ENCODE peak calls at places on chromosomes 13 and 19, in ten cellular contexts. One of them, this sample, is unnamed.
A peak's percentile ranks its signal among the peaks of the same experiment; 100 is the strongest.

GRCh38 chr13:49869514-49869913 is 66.6 kb downstream of the SPRYD7 start:
- DNase-seq in ecto neural progenitor cell: peak; percentile 57
- DNase-seq in SJSA1: no peak
- DNase-seq in mesenchymal stem cell: peak; percentile 41
- DNase-seq in anterior cingulate cortex: no peak
- DNase-seq in neuronal stem cell: no peak
- DNase-seq in endothelial cell: peak; percentile 18
- DNase-seq in COLO829: no peak
- DNase-seq in effector CD4-positive, alpha-beta T cell: no peak
- DNase-seq in type B pancreatic cell: no peak
- DNase-seq in this sample: peak; percentile 16

GRCh38 chr13:112510002-112510780 is 77.8 kb downstream of the TUBGCP3 start:
- DNase-seq in anterior cingulate cortex: no peak
- DNase-seq in mesenchymal stem cell: peak; percentile 78
- DNase-seq in effector CD4-positive, alpha-beta T cell: no peak
- DNase-seq in ecto neural progenitor cell: peak; percentile 62
- DNase-seq in COLO829: peak; percentile 63
- DNase-seq in SJSA1: peak; percentile 59
- DNase-seq in neuronal stem cell: peak; percentile 62
- DNase-seq in type B pancreatic cell: no peak
- DNase-seq in endothelial cell: peak; percentile 53
- DNase-seq in this sample: peak; percentile 71

GRCh38 chr13:63024458-63024857 is 1608.8 kb upstream of the PCDH20 start:
- DNase-seq in mesenchymal stem cell: peak; percentile 22
- DNase-seq in effector CD4-positive, alpha-beta T cell: no peak
- DNase-seq in type B pancreatic cell: no peak
- DNase-seq in anterior cingulate cortex: no peak
- DNase-seq in COLO829: no peak
- DNase-seq in neuronal stem cell: no peak
- DNase-seq in endothelial cell: no peak
- DNase-seq in SJSA1: no peak
- DNase-seq in ecto neural progenitor cell: no peak
- DNase-seq in this sample: peak; percentile 1

GRCh38 chr19:4052114-4052992 is 14.3 kb downstream of the ZBTB7A start:
- DNase-seq in mesenchymal stem cell: no peak
- DNase-seq in SJSA1: no peak
- DNase-seq in neuronal stem cell: no peak
- DNase-seq in anterior cingulate cortex: no peak
- DNase-seq in ecto neural progenitor cell: no peak
- DNase-seq in effector CD4-positive, alpha-beta T cell: no peak
- DNase-seq in endothelial cell: no peak
- DNase-seq in COLO829: no peak
- DNase-seq in type B pancreatic cell: peak; percentile 68
- DNase-seq in this sample: peak; percentile 70

GRCh38 chr19:44653977-44654784 is 10.5 kb downstream of the PVR start:
- DNase-seq in type B pancreatic cell: no peak
- DNase-seq in mesenchymal stem cell: peak; percentile 52
- DNase-seq in endothelial cell: peak; percentile 66
- DNase-seq in COLO829: no peak
- DNase-seq in SJSA1: no peak
- DNase-seq in ecto neural progenitor cell: peak; percentile 70
- DNase-seq in anterior cingulate cortex: no peak
- DNase-seq in effector CD4-positive, alpha-beta T cell: peak; percentile 56
- DNase-seq in neuronal stem cell: peak; percentile 23
- DNase-seq in this sample: peak; percentile 60

GRCh38 chr19:10390652-10391286 is 10.4 kb upstream of the TYK2 start:
- DNase-seq in ecto neural progenitor cell: peak; percentile 76
- DNase-seq in neuronal stem cell: peak; percentile 68
- DNase-seq in COLO829: peak; percentile 59
- DNase-seq in SJSA1: peak; percentile 75
- DNase-seq in type B pancreatic cell: no peak
- DNase-seq in anterior cingulate cortex: no peak
- DNase-seq in mesenchymal stem cell: peak; percentile 73
- DNase-seq in endothelial cell: peak; percentile 72
- DNase-seq in effector CD4-positive, alpha-beta T cell: peak; percentile 58
- DNase-seq in this sample: peak; percentile 80

GRCh38 chr19:56076413-56076998 is 44.6 kb downstream of the ZNF787 start:
- DNase-seq in mesenchymal stem cell: peak; percentile 58
- DNase-seq in ecto neural progenitor cell: no peak
- DNase-seq in anterior cingulate cortex: no peak
- DNase-seq in endothelial cell: peak; percentile 75
- DNase-seq in effector CD4-positive, alpha-beta T cell: peak; percentile 14
- DNase-seq in neuronal stem cell: peak; percentile 39
- DNase-seq in COLO829: peak; percentile 62
- DNase-seq in type B pancreatic cell: no peak
- DNase-seq in SJSA1: no peak
- DNase-seq in this sample: peak; percentile 74

GRCh38 chr13:111114362-111115050 is 604 bp upstream of the ARHGEF7 start:
- DNase-seq in neuronal stem cell: peak; percentile 20
- DNase-seq in mesenchymal stem cell: peak; percentile 80
- DNase-seq in type B pancreatic cell: no peak
- DNase-seq in SJSA1: peak; percentile 92
- DNase-seq in anterior cingulate cortex: no peak
- DNase-seq in endothelial cell: peak; percentile 52
- DNase-seq in ecto neural progenitor cell: peak; percentile 66
- DNase-seq in effector CD4-positive, alpha-beta T cell: no peak
- DNase-seq in COLO829: no peak
- DNase-seq in this sample: peak; percentile 49

GRCh38 chr13:39612023-39612637 is 9.1 kb upstream of the LHFPL6 start:
- DNase-seq in mesenchymal stem cell: peak; percentile 76
- DNase-seq in endothelial cell: peak; percentile 71
- DNase-seq in ecto neural progenitor cell: no peak
- DNase-seq in COLO829: peak; percentile 60
- DNase-seq in anterior cingulate cortex: no peak
- DNase-seq in effector CD4-positive, alpha-beta T cell: peak; percentile 57
- DNase-seq in type B pancreatic cell: no peak
- DNase-seq in neuronal stem cell: peak; percentile 69
- DNase-seq in SJSA1: peak; percentile 64
- DNase-seq in this sample: peak; percentile 82

GRCh38 chr13:112802808-112803207 is 113.0 kb downstream of the ATP11A start:
- DNase-seq in neuronal stem cell: no peak
- DNase-seq in endothelial cell: no peak
- DNase-seq in anterior cingulate cortex: no peak
- DNase-seq in effector CD4-positive, alpha-beta T cell: no peak
- DNase-seq in COLO829: no peak
- DNase-seq in ecto neural progenitor cell: no peak
- DNase-seq in SJSA1: no peak
- DNase-seq in mesenchymal stem cell: no peak
- DNase-seq in type B pancreatic cell: no peak
- DNase-seq in this sample: no peak

GRCh38 chr19:41351339-41352245 is 2.1 kb downstream of the TGFB1 start:
- DNase-seq in type B pancreatic cell: no peak
- DNase-seq in anterior cingulate cortex: no peak
- DNase-seq in neuronal stem cell: no peak
- DNase-seq in COLO829: no peak
- DNase-seq in ecto neural progenitor cell: peak; percentile 61
- DNase-seq in mesenchymal stem cell: peak; percentile 75
- DNase-seq in endothelial cell: peak; percentile 63
- DNase-seq in SJSA1: peak; percentile 67
- DNase-seq in effector CD4-positive, alpha-beta T cell: peak; percentile 85
- DNase-seq in this sample: peak; percentile 68

GRCh38 chr13:60629158-60629557 is 232.1 kb downstream of the TDRD3 start:
- DNase-seq in effector CD4-positive, alpha-beta T cell: no peak
- DNase-seq in endothelial cell: no peak
- DNase-seq in type B pancreatic cell: no peak
- DNase-seq in SJSA1: no peak
- DNase-seq in neuronal stem cell: peak; percentile 39
- DNase-seq in ecto neural progenitor cell: no peak
- DNase-seq in anterior cingulate cortex: no peak
- DNase-seq in COLO829: no peak
- DNase-seq in mesenchymal stem cell: no peak
- DNase-seq in this sample: no peak

GRCh38 chr19:23070353-23070781 is 46.5 kb upstream of the ZNF730 start:
- DNase-seq in SJSA1: no peak
- DNase-seq in endothelial cell: no peak
- DNase-seq in neuronal stem cell: no peak
- DNase-seq in ecto neural progenitor cell: no peak
- DNase-seq in COLO829: no peak
- DNase-seq in anterior cingulate cortex: no peak
- DNase-seq in effector CD4-positive, alpha-beta T cell: no peak
- DNase-seq in type B pancreatic cell: no peak
- DNase-seq in mesenchymal stem cell: no peak
- DNase-seq in this sample: peak; percentile 42

GRCh38 chr19:46890423-46891170 is 29.8 kb downstream of the ARHGAP35 start:
- DNase-seq in COLO829: no peak
- DNase-seq in effector CD4-positive, alpha-beta T cell: no peak
- DNase-seq in anterior cingulate cortex: no peak
- DNase-seq in mesenchymal stem cell: peak; percentile 92
- DNase-seq in ecto neural progenitor cell: no peak
- DNase-seq in endothelial cell: no peak
- DNase-seq in SJSA1: peak; percentile 53
- DNase-seq in neuronal stem cell: no peak
- DNase-seq in type B pancreatic cell: no peak
- DNase-seq in this sample: peak; percentile 65

GRCh38 chr13:20161275-20161950 is 561 bp upstream of the GJA3 start:
- DNase-seq in endothelial cell: no peak
- DNase-seq in type B pancreatic cell: no peak
- DNase-seq in ecto neural progenitor cell: no peak
- DNase-seq in neuronal stem cell: no peak
- DNase-seq in effector CD4-positive, alpha-beta T cell: peak; percentile 19
- DNase-seq in mesenchymal stem cell: no peak
- DNase-seq in anterior cingulate cortex: no peak
- DNase-seq in COLO829: no peak
- DNase-seq in SJSA1: no peak
- DNase-seq in this sample: peak; percentile 20

GRCh38 chr19:46901701-46902401 is 41.1 kb downstream of the ARHGAP35 start:
- DNase-seq in SJSA1: no peak
- DNase-seq in neuronal stem cell: no peak
- DNase-seq in anterior cingulate cortex: no peak
- DNase-seq in effector CD4-positive, alpha-beta T cell: no peak
- DNase-seq in type B pancreatic cell: no peak
- DNase-seq in COLO829: no peak
- DNase-seq in ecto neural progenitor cell: no peak
- DNase-seq in endothelial cell: no peak
- DNase-seq in mesenchymal stem cell: no peak
- DNase-seq in this sample: peak; percentile 72

GRCh38 chr19:24166055-24166454 is 79.1 kb downstream of the ZNF254 start:
- DNase-seq in COLO829: no peak
- DNase-seq in endothelial cell: no peak
- DNase-seq in ecto neural progenitor cell: no peak
- DNase-seq in anterior cingulate cortex: no peak
- DNase-seq in type B pancreatic cell: no peak
- DNase-seq in effector CD4-positive, alpha-beta T cell: no peak
- DNase-seq in neuronal stem cell: no peak
- DNase-seq in SJSA1: no peak
- DNase-seq in mesenchymal stem cell: no peak
- DNase-seq in this sample: peak; percentile 13

GRCh38 chr13:20828540-20829364 is 55.0 kb upstream of the EEF1AKMT1 start:
- DNase-seq in mesenchymal stem cell: peak; percentile 72
- DNase-seq in ecto neural progenitor cell: no peak
- DNase-seq in SJSA1: no peak
- DNase-seq in type B pancreatic cell: no peak
- DNase-seq in neuronal stem cell: peak; percentile 43
- DNase-seq in anterior cingulate cortex: no peak
- DNase-seq in endothelial cell: peak; percentile 43
- DNase-seq in effector CD4-positive, alpha-beta T cell: peak; percentile 37
- DNase-seq in COLO829: no peak
- DNase-seq in this sample: peak; percentile 68

GRCh38 chr13:26759907-26760834 is at the start of gene GPR12:
- DNase-seq in anterior cingulate cortex: no peak
- DNase-seq in neuronal stem cell: no peak
- DNase-seq in SJSA1: no peak
- DNase-seq in type B pancreatic cell: no peak
- DNase-seq in COLO829: no peak
- DNase-seq in endothelial cell: no peak
- DNase-seq in ecto neural progenitor cell: no peak
- DNase-seq in effector CD4-positive, alpha-beta T cell: no peak
- DNase-seq in mesenchymal stem cell: no peak
- DNase-seq in this sample: peak; percentile 50

GRCh38 chr13:95492044-95492801 is 60.3 kb upstream of the CLDN10 start:
- DNase-seq in effector CD4-positive, alpha-beta T cell: no peak
- DNase-seq in endothelial cell: no peak
- DNase-seq in SJSA1: no peak
- DNase-seq in neuronal stem cell: no peak
- DNase-seq in type B pancreatic cell: no peak
- DNase-seq in COLO829: peak; percentile 13
- DNase-seq in mesenchymal stem cell: no peak
- DNase-seq in anterior cingulate cortex: no peak
- DNase-seq in ecto neural progenitor cell: no peak
- DNase-seq in this sample: no peak

GRCh38 chr13:41516166-41516565 is 58.8 kb downstream of the RGCC start:
- DNase-seq in COLO829: no peak
- DNase-seq in anterior cingulate cortex: no peak
- DNase-seq in endothelial cell: no peak
- DNase-seq in SJSA1: no peak
- DNase-seq in neuronal stem cell: no peak
- DNase-seq in mesenchymal stem cell: no peak
- DNase-seq in type B pancreatic cell: no peak
- DNase-seq in effector CD4-positive, alpha-beta T cell: no peak
- DNase-seq in ecto neural progenitor cell: no peak
- DNase-seq in this sample: no peak

GRCh38 chr19:610801-611505 is 21.3 kb downstream of the HCN2 start:
- DNase-seq in SJSA1: peak; percentile 94
- DNase-seq in anterior cingulate cortex: no peak
- DNase-seq in endothelial cell: no peak
- DNase-seq in mesenchymal stem cell: peak; percentile 66
- DNase-seq in COLO829: peak; percentile 68
- DNase-seq in neuronal stem cell: no peak
- DNase-seq in ecto neural progenitor cell: no peak
- DNase-seq in effector CD4-positive, alpha-beta T cell: peak; percentile 39
- DNase-seq in type B pancreatic cell: no peak
- DNase-seq in this sample: peak; percentile 94

GRCh38 chr19:42290136-42290522 is 11.8 kb upstream of the PRR19 start:
- DNase-seq in SJSA1: no peak
- DNase-seq in neuronal stem cell: no peak
- DNase-seq in COLO829: no peak
- DNase-seq in mesenchymal stem cell: no peak
- DNase-seq in ecto neural progenitor cell: no peak
- DNase-seq in type B pancreatic cell: no peak
- DNase-seq in anterior cingulate cortex: no peak
- DNase-seq in effector CD4-positive, alpha-beta T cell: no peak
- DNase-seq in endothelial cell: no peak
- DNase-seq in this sample: no peak

GRCh38 chr19:15210323-15210774 is 9.6 kb upstream of the NOTCH3 start:
- DNase-seq in COLO829: no peak
- DNase-seq in ecto neural progenitor cell: no peak
- DNase-seq in type B pancreatic cell: no peak
- DNase-seq in effector CD4-positive, alpha-beta T cell: no peak
- DNase-seq in mesenchymal stem cell: peak; percentile 76
- DNase-seq in endothelial cell: no peak
- DNase-seq in neuronal stem cell: no peak
- DNase-seq in SJSA1: peak; percentile 97
- DNase-seq in anterior cingulate cortex: no peak
- DNase-seq in this sample: peak; percentile 39

GRCh38 chr19:32543107-32543900 is 37.7 kb upstream of the PDCD5 start:
- DNase-seq in SJSA1: peak; percentile 70
- DNase-seq in anterior cingulate cortex: no peak
- DNase-seq in ecto neural progenitor cell: no peak
- DNase-seq in mesenchymal stem cell: peak; percentile 57
- DNase-seq in neuronal stem cell: no peak
- DNase-seq in endothelial cell: no peak
- DNase-seq in COLO829: no peak
- DNase-seq in type B pancreatic cell: no peak
- DNase-seq in effector CD4-positive, alpha-beta T cell: no peak
- DNase-seq in this sample: peak; percentile 71

GRCh38 chr19:35743640-35744306 is 1.4 kb downstream of the U2AF1L4 start:
- DNase-seq in type B pancreatic cell: no peak
- DNase-seq in neuronal stem cell: no peak
- DNase-seq in mesenchymal stem cell: no peak
- DNase-seq in effector CD4-positive, alpha-beta T cell: no peak
- DNase-seq in SJSA1: no peak
- DNase-seq in COLO829: no peak
- DNase-seq in ecto neural progenitor cell: no peak
- DNase-seq in endothelial cell: no peak
- DNase-seq in anterior cingulate cortex: no peak
- DNase-seq in this sample: no peak

GRCh38 chr19:15432018-15432494 is 13.3 kb upstream of the AKAP8L start:
- DNase-seq in anterior cingulate cortex: no peak
- DNase-seq in effector CD4-positive, alpha-beta T cell: no peak
- DNase-seq in endothelial cell: no peak
- DNase-seq in neuronal stem cell: no peak
- DNase-seq in SJSA1: no peak
- DNase-seq in mesenchymal stem cell: no peak
- DNase-seq in type B pancreatic cell: no peak
- DNase-seq in COLO829: no peak
- DNase-seq in ecto neural progenitor cell: no peak
- DNase-seq in this sample: peak; percentile 30

GRCh38 chr13:98543380-98544104 is 33.4 kb downstream of the STK24 start:
- DNase-seq in ecto neural progenitor cell: no peak
- DNase-seq in endothelial cell: no peak
- DNase-seq in neuronal stem cell: no peak
- DNase-seq in anterior cingulate cortex: no peak
- DNase-seq in type B pancreatic cell: no peak
- DNase-seq in mesenchymal stem cell: no peak
- DNase-seq in SJSA1: no peak
- DNase-seq in effector CD4-positive, alpha-beta T cell: no peak
- DNase-seq in COLO829: peak; percentile 28
- DNase-seq in this sample: no peak

This sample was measured in astrocyte of the hippocampus.